ENCODE peak calls at places on chromosomes 13 and 19, in seven cellular contexts. One of them, this sample, is unnamed. For H3K36me3, the result is how much of the 10 kb centered on the place peaks cover.

GRCh38 chr13:79724348-79725103 is 243.6 kb downstream of the NDFIP2 start:
- DNase-seq in uterus: no peak
- DNase-seq in IMR-90: no peak
- DNase-seq in sigmoid colon: no peak
- DNase-seq in heart right ventricle: no peak
- DNase-seq in CD8-positive, alpha-beta T cell: no peak
- DNase-seq in GM06990: no peak
- DNase-seq in this sample: no peak

GRCh38 chr13:41700790-41701310 is 243.5 kb downstream of the RGCC start:
- DNase-seq in uterus: no peak
- DNase-seq in GM06990: no peak
- DNase-seq in CD8-positive, alpha-beta T cell: no peak
- DNase-seq in heart right ventricle: peak
- DNase-seq in IMR-90: peak
- DNase-seq in sigmoid colon: no peak
- DNase-seq in this sample: no peak

GRCh38 chr13:88189724-88190123 is 518.6 kb downstream of the SLITRK5 start:
- DNase-seq in GM06990: no peak
- DNase-seq in IMR-90: no peak
- DNase-seq in uterus: no peak
- DNase-seq in CD8-positive, alpha-beta T cell: no peak
- DNase-seq in heart right ventricle: no peak
- DNase-seq in sigmoid colon: no peak
- DNase-seq in this sample: no peak

GRCh38 chr19:28494466-28494865 is 718.5 kb downstream of the UQCRFS1 start:
- DNase-seq in uterus: no peak
- DNase-seq in heart right ventricle: no peak
- DNase-seq in CD8-positive, alpha-beta T cell: no peak
- DNase-seq in IMR-90: no peak
- DNase-seq in sigmoid colon: peak
- DNase-seq in GM06990: no peak
- DNase-seq in this sample: no peak

GRCh38 chr19:33398361-33399060 is 25.0 kb downstream of the CEBPG start:
- DNase-seq in sigmoid colon: peak
- DNase-seq in CD8-positive, alpha-beta T cell: no peak
- DNase-seq in uterus: no peak
- DNase-seq in heart right ventricle: no peak
- DNase-seq in IMR-90: no peak
- DNase-seq in GM06990: no peak
- DNase-seq in this sample: no peak

GRCh38 chr19:35328851-35329285 is at the start of gene CD22:
- DNase-seq in uterus: no peak
- DNase-seq in CD8-positive, alpha-beta T cell: no peak
- DNase-seq in IMR-90: no peak
- DNase-seq in GM06990: peak
- DNase-seq in heart right ventricle: no peak
- DNase-seq in sigmoid colon: no peak
- DNase-seq in this sample: no peak

GRCh38 chr13:62564770-62565169 is 1149.1 kb upstream of the PCDH20 start:
- DNase-seq in IMR-90: no peak
- DNase-seq in uterus: no peak
- DNase-seq in CD8-positive, alpha-beta T cell: no peak
- DNase-seq in sigmoid colon: no peak
- DNase-seq in GM06990: no peak
- DNase-seq in heart right ventricle: no peak
- DNase-seq in this sample: no peak

GRCh38 chr13:107554355-107554905 is 660.9 kb downstream of the LIG4 start:
- DNase-seq in sigmoid colon: no peak
- DNase-seq in uterus: no peak
- DNase-seq in IMR-90: peak
- DNase-seq in CD8-positive, alpha-beta T cell: no peak
- DNase-seq in GM06990: no peak
- DNase-seq in heart right ventricle: no peak
- DNase-seq in this sample: no peak

GRCh38 chr19:1860133-1860775 is 3.1 kb downstream of the KLF16 start:
- DNase-seq in CD8-positive, alpha-beta T cell: peak
- DNase-seq in sigmoid colon: peak
- DNase-seq in GM06990: no peak
- DNase-seq in uterus: peak
- DNase-seq in heart right ventricle: peak
- DNase-seq in IMR-90: peak
- DNase-seq in this sample: no peak

GRCh38 chr19:10230904-10231623 is at the start of gene S1PR2:
- DNase-seq in IMR-90: peak
- DNase-seq in heart right ventricle: peak
- DNase-seq in uterus: peak
- DNase-seq in sigmoid colon: peak
- DNase-seq in GM06990: peak
- DNase-seq in CD8-positive, alpha-beta T cell: peak
- DNase-seq in this sample: no peak

GRCh38 chr19:57559008-57559403 is 657 bp downstream of the ZNF550 start:
- DNase-seq in IMR-90: no peak
- DNase-seq in heart right ventricle: peak
- DNase-seq in CD8-positive, alpha-beta T cell: no peak
- DNase-seq in sigmoid colon: no peak
- DNase-seq in GM06990: peak
- DNase-seq in uterus: no peak
- DNase-seq in this sample: no peak

GRCh38 chr19:51687791-51688664 is 5.1 kb upstream of the SPACA6 start:
- DNase-seq in IMR-90: peak
- DNase-seq in heart right ventricle: peak
- DNase-seq in uterus: peak
- DNase-seq in GM06990: no peak
- DNase-seq in sigmoid colon: peak
- DNase-seq in CD8-positive, alpha-beta T cell: no peak
- DNase-seq in this sample: peak

GRCh38 chr19:4866595-4867424 is 657 bp downstream of the PLIN3 start:
- DNase-seq in IMR-90: peak
- DNase-seq in GM06990: peak
- DNase-seq in heart right ventricle: peak
- DNase-seq in sigmoid colon: peak
- DNase-seq in CD8-positive, alpha-beta T cell: peak
- DNase-seq in uterus: peak
- DNase-seq in this sample: no peak

GRCh38 chr19:51000981-51001380 is 423 bp downstream of the KLK8 start:
- DNase-seq in uterus: no peak
- DNase-seq in CD8-positive, alpha-beta T cell: no peak
- DNase-seq in IMR-90: no peak
- DNase-seq in heart right ventricle: no peak
- DNase-seq in sigmoid colon: peak
- DNase-seq in GM06990: no peak
- DNase-seq in this sample: no peak

GRCh38 chr13:74132152-74132767 is 1.9 kb downstream of the KLF12 start:
- DNase-seq in CD8-positive, alpha-beta T cell: peak
- DNase-seq in sigmoid colon: no peak
- DNase-seq in heart right ventricle: no peak
- DNase-seq in uterus: no peak
- DNase-seq in IMR-90: peak
- DNase-seq in GM06990: peak
- DNase-seq in this sample: no peak

GRCh38 chr13:41588899-41589298 is 131.5 kb downstream of the RGCC start:
- DNase-seq in CD8-positive, alpha-beta T cell: no peak
- DNase-seq in GM06990: no peak
- DNase-seq in sigmoid colon: no peak
- DNase-seq in uterus: no peak
- DNase-seq in heart right ventricle: no peak
- DNase-seq in IMR-90: peak
- DNase-seq in this sample: no peak

GRCh38 chr13:114081761-114082681 is 50.4 kb downstream of the RASA3 start:
- DNase-seq in sigmoid colon: peak
- DNase-seq in GM06990: no peak
- DNase-seq in IMR-90: no peak
- DNase-seq in uterus: no peak
- DNase-seq in CD8-positive, alpha-beta T cell: no peak
- DNase-seq in heart right ventricle: no peak
- DNase-seq in this sample: no peak

GRCh38 chr19:42003506-42004294 is 9.7 kb upstream of the ATP1A3 start:
- DNase-seq in GM06990: no peak
- DNase-seq in IMR-90: no peak
- DNase-seq in CD8-positive, alpha-beta T cell: no peak
- DNase-seq in uterus: no peak
- DNase-seq in heart right ventricle: no peak
- DNase-seq in sigmoid colon: no peak
- DNase-seq in this sample: no peak

GRCh38 chr13:24671367-24672117 is 8.7 kb upstream of the ATP12A start:
- DNase-seq in GM06990: no peak
- DNase-seq in CD8-positive, alpha-beta T cell: no peak
- DNase-seq in uterus: peak
- DNase-seq in heart right ventricle: peak
- DNase-seq in IMR-90: peak
- DNase-seq in sigmoid colon: peak
- DNase-seq in this sample: no peak

DNA sequence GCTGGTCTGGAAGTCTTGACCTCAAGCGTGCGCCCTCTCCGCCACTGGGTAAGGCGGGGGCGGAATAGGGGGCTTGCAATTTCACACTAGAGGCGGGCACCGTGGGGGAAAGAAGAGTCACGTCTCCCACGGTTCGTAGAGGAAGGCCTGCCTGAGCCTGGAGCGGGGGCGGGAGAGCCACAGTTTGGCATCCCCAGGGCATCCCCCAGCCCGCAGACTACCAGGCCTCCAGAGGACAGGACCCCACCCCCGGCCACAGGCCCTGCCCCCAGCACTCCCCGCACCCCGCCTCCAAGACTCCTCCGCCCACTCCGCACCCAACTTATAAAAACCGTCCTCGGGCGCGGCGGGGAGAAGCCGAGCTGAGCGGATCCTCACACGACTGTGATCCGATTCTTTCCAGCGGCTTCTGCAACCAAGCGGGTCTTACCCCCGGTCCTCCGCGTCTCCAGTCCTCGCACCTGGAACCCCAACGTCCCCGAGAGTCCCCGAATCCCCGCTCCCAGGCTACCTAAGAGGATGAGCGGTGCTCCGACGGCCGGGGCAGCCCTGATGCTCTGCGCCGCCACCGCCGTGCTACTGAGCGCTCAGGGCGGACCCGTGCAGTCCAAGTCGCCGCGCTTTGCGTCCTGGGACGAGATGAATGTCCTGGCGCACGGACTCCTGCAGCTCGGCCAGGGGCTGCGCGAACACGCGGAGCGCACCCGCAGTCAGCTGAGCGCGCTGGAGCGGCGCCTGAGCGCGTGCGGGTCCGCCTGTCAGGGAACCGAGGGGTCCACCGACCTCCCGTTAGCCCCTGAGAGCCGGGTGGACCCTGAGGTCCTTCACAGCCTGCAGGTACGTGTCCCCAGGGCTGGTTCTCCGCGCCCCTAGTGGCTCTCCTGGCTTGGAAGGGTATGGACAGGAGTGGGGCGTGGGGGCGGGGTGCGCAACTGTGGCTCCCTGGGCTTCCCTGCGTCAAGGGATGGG is at the start of gene ANGPTL4:
- DNase-seq in uterus: peak
- DNase-seq in IMR-90: peak
- DNase-seq in CD8-positive, alpha-beta T cell: peak
- DNase-seq in GM06990: no peak
- DNase-seq in sigmoid colon: peak
- DNase-seq in heart right ventricle: peak
- DNase-seq in this sample: peak
- H3K4me3 ChIP-seq in uterus: peak
- H3K4me3 ChIP-seq in IMR-90: peak
- H3K4me3 ChIP-seq in CD8-positive, alpha-beta T cell: peak
- H3K4me3 ChIP-seq in GM06990: peak
- H3K4me3 ChIP-seq in sigmoid colon: peak
- H3K4me3 ChIP-seq in heart right ventricle: peak
- H3K4me3 ChIP-seq in this sample: peak

DNA sequence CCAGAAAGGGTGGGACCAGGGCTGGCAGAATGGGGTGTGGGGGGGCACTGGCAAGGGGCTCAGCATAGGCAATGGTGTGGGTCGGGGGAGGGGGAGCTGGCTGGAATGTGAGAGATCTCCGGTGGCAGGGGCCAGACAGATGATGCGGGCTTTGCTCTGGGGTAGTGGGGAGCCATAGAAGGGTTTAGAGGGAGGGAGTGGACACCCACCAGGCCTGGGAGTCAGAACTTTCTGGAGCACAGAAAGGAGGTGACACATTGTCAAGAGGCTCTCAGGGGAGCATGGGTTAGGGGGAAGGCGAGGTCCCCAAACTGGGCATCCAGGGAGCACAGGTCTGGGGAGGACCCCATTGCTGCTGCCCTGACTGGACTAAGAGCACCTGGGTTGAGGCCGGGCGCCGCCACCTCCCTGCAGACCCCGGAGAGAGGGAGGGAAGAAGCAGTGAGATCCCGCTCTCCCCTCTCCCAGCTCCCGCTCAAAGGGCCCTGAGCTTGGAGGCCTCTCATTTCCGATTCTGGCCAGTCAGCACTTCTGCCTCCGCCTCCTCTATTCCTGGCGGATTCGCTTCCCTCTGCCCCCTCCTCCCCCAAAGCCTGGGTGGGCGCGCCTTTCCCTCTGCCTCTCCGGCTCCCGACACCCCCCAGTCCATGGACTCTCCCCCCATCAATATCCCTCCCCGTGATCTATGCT is 21.6 kb downstream of the SMIM24 start:
- DNase-seq in heart right ventricle: peak
- DNase-seq in CD8-positive, alpha-beta T cell: no peak
- DNase-seq in uterus: peak
- DNase-seq in sigmoid colon: no peak
- DNase-seq in GM06990: no peak
- DNase-seq in IMR-90: peak
- DNase-seq in this sample: no peak
- H3K36me3 ChIP-seq in heart right ventricle: half or more
- H3K36me3 ChIP-seq in CD8-positive, alpha-beta T cell: under half
- H3K36me3 ChIP-seq in uterus: under half
- H3K36me3 ChIP-seq in sigmoid colon: under half
- H3K36me3 ChIP-seq in GM06990: under half
- H3K36me3 ChIP-seq in IMR-90: under half
- H3K36me3 ChIP-seq in this sample: under half

DNA sequence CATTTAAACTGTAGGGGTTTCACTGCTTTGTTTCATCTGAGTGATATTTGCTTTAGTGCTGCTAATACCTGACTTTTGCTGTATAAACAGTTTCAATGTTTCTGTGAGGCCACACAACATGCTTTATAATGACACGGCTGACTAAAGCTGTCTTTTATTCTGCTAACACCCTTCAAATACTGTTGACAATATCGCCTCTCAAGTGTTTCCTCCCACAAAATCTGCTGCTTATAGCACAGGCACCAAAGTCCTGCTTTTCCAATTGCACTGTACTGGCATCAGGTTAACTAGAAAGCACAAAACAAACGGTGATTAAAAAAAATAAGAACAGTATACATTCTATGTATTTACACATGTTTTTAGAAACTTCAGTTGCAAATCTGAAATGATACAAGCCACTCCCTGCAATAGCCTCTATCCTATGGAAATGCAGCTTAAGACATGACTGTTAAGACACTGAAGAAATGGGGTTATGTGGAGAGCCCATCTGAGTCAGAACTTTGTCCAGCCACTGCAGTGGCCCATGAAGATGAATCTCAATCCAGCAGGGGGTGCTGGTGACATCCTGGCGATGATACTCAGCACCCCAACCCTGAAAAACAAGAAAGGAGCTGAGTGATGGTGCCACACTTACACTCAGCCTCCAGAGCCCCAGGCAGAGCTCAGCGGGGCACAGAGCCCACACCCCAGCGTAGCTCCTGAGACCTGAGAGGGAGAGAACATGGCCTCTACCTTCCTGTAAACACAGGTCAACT is 29.4 kb downstream of the RFXAP start:
- DNase-seq in GM06990: no peak
- DNase-seq in sigmoid colon: no peak
- DNase-seq in IMR-90: peak
- DNase-seq in CD8-positive, alpha-beta T cell: no peak
- DNase-seq in uterus: no peak
- DNase-seq in heart right ventricle: no peak
- DNase-seq in this sample: no peak
- TF ChIP-seq CTCF in GM06990: peak
- TF ChIP-seq CTCF in sigmoid colon: no peak
- TF ChIP-seq CTCF in IMR-90: peak
- TF ChIP-seq CTCF in CD8-positive, alpha-beta T cell: no peak
- TF ChIP-seq CTCF in uterus: no peak
- TF ChIP-seq CTCF in heart right ventricle: peak
- TF ChIP-seq CTCF in this sample: no peak

GRCh38 chr19:12166596-12166995 is 3.7 kb downstream of the ZNF136 start:
- DNase-seq in sigmoid colon: no peak
- DNase-seq in CD8-positive, alpha-beta T cell: no peak
- DNase-seq in IMR-90: peak
- DNase-seq in heart right ventricle: no peak
- DNase-seq in uterus: no peak
- DNase-seq in GM06990: no peak
- DNase-seq in this sample: no peak
- H3K4me3 ChIP-seq in sigmoid colon: no peak
- H3K4me3 ChIP-seq in CD8-positive, alpha-beta T cell: no peak
- H3K4me3 ChIP-seq in IMR-90: no peak
- H3K4me3 ChIP-seq in heart right ventricle: no peak
- H3K4me3 ChIP-seq in uterus: no peak
- H3K4me3 ChIP-seq in GM06990: no peak
- H3K4me3 ChIP-seq in this sample: no peak